ENCODE peak calls at places on chromosomes 11 and 22, in nine cellular contexts. X, S, O, T, F, U, Q, V and K are unnamed samples.

GRCh38 chr22:41943661-41944209 is 3.2 kb downstream of the CENPM start:
- DNase-seq in Q (no peak), U (no peak), T (no peak), F (no peak), V (no peak), X (no peak), S (peak), O (peak), K (no peak)

GRCh38 chr11:46294365-46295309 is 17.2 kb downstream of the CREB3L1 start:
- DNase-seq in Q (no peak), T (no peak), X (no peak), F (peak), S (no peak), O (peak), V (no peak), U (no peak), K (no peak)

GRCh38 chr11:79431535-79431934 is 9.3 kb downstream of the TENM4 start:
- DNase-seq in X (no peak), T (no peak), O (peak), F (no peak), S (no peak), V (no peak), Q (no peak), U (no peak), K (no peak)

GRCh38 chr11:65430406-65431217 is 8.0 kb downstream of the NEAT1 start:
- DNase-seq in S (peak), U (no peak), X (no peak), F (no peak), T (peak), O (peak), V (no peak), Q (peak), K (no peak)

GRCh38 chr11:65593518-65594414 is 1.8 kb downstream of the KCNK7 start:
- DNase-seq in S (peak), T (peak), X (no peak), F (peak), Q (no peak), U (peak), O (no peak), V (no peak), K (no peak)

GRCh38 chr11:44877908-44878459 is 72.7 kb downstream of the TP53I11 start:
- DNase-seq in O (peak), Q (no peak), S (no peak), U (no peak), T (no peak), X (no peak), V (no peak), F (no peak), K (no peak)

GRCh38 chr22:21568207-21569075 is 927 bp downstream of the UBE2L3 start:
- DNase-seq in V (no peak), T (no peak), Q (peak), F (peak), U (no peak), X (peak), S (peak), O (no peak), K (no peak)

GRCh38 chr11:73225851-73226250 is 7.8 kb downstream of the P2RY2 start:
- DNase-seq in O (no peak), T (no peak), Q (no peak), U (peak), S (no peak), X (peak), F (no peak), V (no peak), K (no peak)

GRCh38 chr11:108616549-108616948 is 23.0 kb upstream of the EXPH5 start:
- DNase-seq in O (peak), F (no peak), V (no peak), U (no peak), Q (peak), T (no peak), X (no peak), S (no peak), K (no peak)

GRCh38 chr11:64743591-64744543 is at the start of gene RASGRP2:
- DNase-seq in S (peak), Q (peak), O (peak), V (peak), F (peak), U (peak), X (peak), T (peak), K (no peak)

GRCh38 chr11:59247535-59248227 is 35.0 kb upstream of the MPEG1 start:
- DNase-seq in F (no peak), Q (peak), U (no peak), O (peak), T (no peak), V (no peak), S (no peak), X (no peak), K (no peak)

GRCh38 chr11:74023291-74023690 is 14.4 kb upstream of the UCP3 start:
- DNase-seq in U (no peak), Q (no peak), X (no peak), S (no peak), T (no peak), V (no peak), O (no peak), F (no peak), K (no peak)

GRCh38 chr22:19815093-19815822 is 39.4 kb downstream of the GNB1L start:
- DNase-seq in O (peak), Q (no peak), S (no peak), X (no peak), V (no peak), T (no peak), U (peak), F (no peak), K (no peak)

GRCh38 chr11:842370-843002 is at the start of the genes POLR2L and TSPAN4:
- DNase-seq in X (peak), T (peak), S (peak), F (peak), Q (peak), U (peak), V (peak), O (peak), K (peak)

GRCh38 chr11:843818-844692 is 1.4 kb downstream of the TSPAN4 start:
- DNase-seq in X (peak), Q (peak), V (no peak), F (no peak), T (peak), U (peak), O (peak), S (no peak), K (peak)

GRCh38 chr11:841981-842369 is 354 bp downstream of the POLR2L start:
- DNase-seq in Q (no peak), U (no peak), F (no peak), T (no peak), S (no peak), V (no peak), X (no peak), O (no peak), K (no peak)

GRCh38 chr11:844693-845644 is 2.3 kb downstream of the TSPAN4 start:
- DNase-seq in F (peak), O (peak), Q (peak), U (peak), S (no peak), X (peak), T (peak), V (no peak), K (no peak)

GRCh38 chr11:843086-843704 is 543 bp downstream of the TSPAN4 start:
- DNase-seq in S (no peak), X (no peak), O (no peak), T (no peak), F (peak), Q (no peak), U (no peak), V (no peak), K (no peak)
- TF ChIP-seq CTCF in S (no peak), X (peak), O (no peak), T (no peak), F (no peak), Q (no peak), U (no peak), V (no peak), K (peak)

GRCh38 chr11:92552942-92553341 is 328.3 kb downstream of the FAT3 start:
- DNase-seq in Q (peak), S (no peak), V (no peak), T (no peak), O (peak), U (no peak), X (no peak), F (no peak), K (no peak)
- TF ChIP-seq CTCF in Q (peak), S (no peak), V (no peak), T (no peak), O (peak), U (no peak), X (peak), F (peak), K (peak)

GRCh38 chr22:43202326-43202725 is 15.4 kb upstream of the TTLL12 start:
- DNase-seq in U (no peak), T (no peak), V (no peak), F (no peak), O (no peak), X (no peak), Q (no peak), S (no peak), K (no peak)

GRCh38 chr22:43205261-43205691 is 18.3 kb upstream of the TTLL12 start:
- DNase-seq in T (no peak), X (no peak), U (no peak), V (no peak), O (no peak), F (no peak), Q (no peak), S (no peak), K (no peak)

GRCh38 chr22:43201486-43202219 is 14.7 kb upstream of the TTLL12 start:
- DNase-seq in F (no peak), U (no peak), S (no peak), V (no peak), T (no peak), Q (no peak), X (no peak), O (no peak), K (no peak)

GRCh38 chr22:43202756-43203155 is 15.8 kb upstream of the TTLL12 start:
- DNase-seq in T (no peak), F (no peak), U (no peak), V (no peak), Q (no peak), X (no peak), S (no peak), O (no peak), K (no peak)

DNA sequence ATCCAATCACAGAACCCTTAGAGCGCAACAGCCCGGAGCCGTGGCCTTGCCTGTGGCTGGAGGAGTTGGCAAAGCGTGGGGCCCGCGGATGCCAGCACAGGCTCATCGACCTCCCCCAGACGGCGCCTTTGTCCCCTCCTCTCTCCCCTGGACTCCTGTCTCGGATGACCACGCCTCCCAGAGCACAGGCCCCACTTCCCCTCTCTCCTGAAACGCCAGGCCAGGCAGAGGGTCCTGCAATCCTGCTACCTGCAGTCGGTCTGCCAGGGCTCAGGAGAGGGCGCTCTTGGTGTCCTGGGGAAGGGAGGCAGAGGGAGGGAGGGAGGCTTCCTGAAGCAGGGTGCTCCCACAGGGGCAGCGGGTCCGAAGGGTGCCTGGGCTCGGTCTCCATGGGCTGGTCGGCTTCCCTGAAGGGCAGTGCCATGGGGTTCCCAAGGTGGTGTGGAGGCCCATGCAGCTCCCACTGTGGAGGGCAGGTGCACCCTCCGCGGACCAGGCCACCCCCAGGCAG is 16.6 kb upstream of the TTLL12 start:
- DNase-seq in O (no peak), U (no peak), Q (no peak), X (peak), F (no peak), V (no peak), S (no peak), T (no peak), K (no peak)
- TF ChIP-seq CTCF in O (no peak), U (no peak), Q (no peak), X (no peak), F (no peak), V (no peak), S (no peak), T (no peak), K (peak)

GRCh38 chr11:35717043-35717442 is 54.5 kb downstream of the TRIM44 start:
- DNase-seq in V (no peak), O (no peak), F (no peak), S (peak), U (no peak), T (no peak), X (no peak), Q (no peak), K (no peak)
- TF ChIP-seq CTCF in V (no peak), O (peak), F (peak), S (peak), U (no peak), T (no peak), X (no peak), Q (no peak), K (peak)

DNA sequence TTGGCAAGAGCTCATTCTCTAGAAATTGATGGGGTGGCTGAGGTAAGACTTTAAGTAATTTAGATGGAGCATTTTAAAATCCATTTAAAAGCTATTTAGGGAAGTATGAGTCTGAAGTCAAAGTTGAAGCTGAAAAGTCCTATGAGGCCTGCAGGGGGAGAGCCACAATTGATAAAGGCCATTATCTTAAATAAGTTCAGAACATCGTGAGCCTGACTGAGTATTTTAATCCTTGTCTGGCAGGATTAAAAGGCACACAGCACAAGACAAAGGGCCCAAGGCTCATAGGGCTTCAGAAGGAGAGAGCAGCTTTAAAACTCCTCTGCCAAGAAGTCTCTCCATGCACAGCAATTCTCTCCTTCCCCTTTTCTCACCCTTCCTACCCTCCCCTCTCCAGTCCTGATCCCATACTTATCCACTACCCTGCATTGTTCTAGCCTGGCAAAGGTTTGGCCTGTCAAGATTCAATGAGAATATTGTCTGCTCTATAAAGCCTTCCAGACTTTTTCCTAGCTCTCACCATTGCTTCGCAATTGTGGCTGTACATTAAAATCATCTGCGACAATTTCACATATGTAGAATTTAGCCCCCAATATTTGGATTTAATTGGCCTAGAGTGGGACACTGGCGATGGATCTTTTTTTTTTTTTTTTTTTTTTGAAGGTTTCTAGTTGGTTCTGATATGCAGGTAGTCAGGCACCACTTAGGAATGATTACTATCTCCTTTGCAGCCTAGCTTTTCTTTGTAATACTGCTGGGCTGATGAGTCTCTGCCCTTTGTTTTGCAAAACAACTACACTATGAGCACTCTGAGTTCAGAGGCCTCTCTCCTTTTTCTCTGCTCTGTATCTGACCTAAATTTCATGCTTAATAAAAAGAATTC is 1312.8 kb downstream of the FAM181B start:
- DNase-seq in T (no peak), U (no peak), X (no peak), Q (no peak), S (no peak), O (no peak), V (no peak), F (no peak), K (no peak)
- TF ChIP-seq CTCF in T (no peak), U (no peak), X (no peak), Q (no peak), S (no peak), O (no peak), V (no peak), F (no peak), K (peak)

DNA sequence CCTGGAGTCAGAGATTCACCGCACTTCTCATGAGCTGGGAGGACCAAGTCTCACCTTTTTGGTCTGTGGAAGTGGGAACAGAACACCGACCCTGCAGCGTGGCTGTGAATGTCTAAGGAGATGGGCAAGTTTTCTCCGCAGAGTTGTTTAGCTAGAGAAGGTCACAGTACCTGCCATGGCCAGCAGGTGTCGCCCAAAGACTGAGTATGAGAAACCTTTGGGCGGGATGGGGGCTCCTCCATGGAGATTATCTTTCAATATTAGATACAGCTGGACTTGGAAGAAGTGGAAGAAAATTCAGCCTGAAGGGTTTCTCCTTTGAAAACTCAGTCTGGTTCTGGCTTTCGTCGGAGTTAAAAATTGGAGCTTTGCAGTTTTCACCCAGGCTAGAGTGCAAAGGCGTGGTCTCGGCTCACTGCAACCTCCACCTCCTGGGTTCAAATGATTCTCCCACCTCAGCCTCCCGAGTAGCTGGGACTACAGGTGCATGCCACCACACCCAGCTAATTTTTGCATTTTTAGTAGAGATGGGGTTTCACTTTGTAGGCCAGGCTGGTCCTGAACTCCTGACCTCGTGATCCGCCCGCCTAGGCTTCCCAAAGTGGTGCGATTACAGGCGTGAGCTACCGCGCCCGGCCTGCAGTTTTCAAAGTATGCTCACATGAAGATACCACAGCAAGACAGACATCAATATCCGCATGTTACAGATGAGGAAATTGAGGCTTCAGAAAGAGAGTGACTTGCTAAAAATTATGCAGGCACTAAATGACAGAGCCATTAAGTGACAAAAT is 10.7 kb upstream of the DSCAML1 start:
- DNase-seq in Q (peak), V (peak), O (peak), T (peak), X (peak), F (peak), U (no peak), S (peak), K (peak)
- TF ChIP-seq CTCF in Q (peak), V (peak), O (peak), T (peak), X (peak), F (peak), U (peak), S (peak), K (peak)

DNA sequence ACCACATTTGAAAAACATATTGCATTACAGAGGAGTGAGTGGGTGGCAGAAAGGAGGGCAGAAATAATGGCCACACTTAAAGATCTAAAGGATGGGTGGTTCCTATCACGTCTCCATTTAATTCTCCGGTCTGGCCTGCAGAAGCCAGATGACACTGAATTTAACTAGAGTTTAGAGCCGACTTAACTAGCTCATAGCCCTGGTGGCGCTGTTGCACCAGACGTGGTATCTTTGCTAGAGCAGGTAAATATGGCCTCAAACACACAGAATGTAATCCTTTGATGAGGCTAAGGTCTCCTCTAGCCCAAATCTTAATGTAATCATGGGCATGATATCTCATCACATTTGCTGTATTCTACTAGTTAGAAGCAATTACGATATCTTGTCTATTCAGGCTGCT is 51.5 kb upstream of the GAL start:
- DNase-seq in Q (peak), V (no peak), T (peak), O (peak), U (no peak), S (peak), F (peak), X (no peak), K (no peak)
- TF ChIP-seq CTCF in Q (peak), V (peak), T (no peak), O (peak), U (no peak), S (peak), F (peak), X (peak), K (peak)

DNA sequence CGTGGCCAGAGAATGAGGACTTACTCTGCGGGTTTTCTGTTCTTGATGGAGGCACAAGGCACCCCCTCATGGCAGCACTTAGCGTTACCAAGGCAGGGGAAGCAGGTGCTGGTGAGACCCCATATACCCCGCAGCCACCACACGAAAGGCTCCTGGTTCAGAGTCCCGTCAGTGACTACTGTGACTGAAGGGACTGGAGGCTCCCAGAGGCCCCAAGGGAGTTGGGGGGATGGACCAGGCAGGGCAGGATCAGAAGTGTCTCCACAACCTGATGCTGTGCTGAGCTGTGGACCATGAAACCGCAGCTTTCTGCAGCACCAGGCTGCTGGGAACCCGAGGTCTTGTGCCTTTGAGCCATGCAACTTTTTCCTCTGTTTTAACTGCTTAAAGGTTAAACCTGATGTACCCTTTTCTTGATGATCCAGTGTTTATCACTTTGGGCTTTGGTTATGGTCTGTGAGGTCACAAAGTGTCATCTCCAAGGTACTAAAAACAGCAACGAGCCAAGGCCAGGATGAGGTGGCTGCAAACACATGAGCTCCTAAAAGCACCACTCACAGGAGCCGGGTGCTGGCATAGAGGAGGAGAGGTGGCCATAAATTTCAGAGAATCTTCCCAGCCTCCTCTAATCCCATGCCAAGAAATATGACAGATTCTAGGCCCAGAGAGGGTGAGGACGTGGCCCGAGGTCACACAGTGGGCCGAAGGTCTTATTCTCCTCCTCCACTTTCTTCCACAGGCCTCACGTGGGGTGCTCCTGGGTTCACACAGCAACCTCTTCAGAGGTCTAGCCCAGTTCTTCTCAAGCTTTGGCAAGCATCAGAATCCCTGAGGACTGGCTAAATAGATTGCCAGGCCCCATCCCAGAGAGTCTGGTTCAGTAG is 4.2 kb upstream of the LRRC32 start:
- DNase-seq in T (peak), S (peak), U (no peak), Q (no peak), F (no peak), V (no peak), X (no peak), O (no peak), K (no peak)
- TF ChIP-seq CTCF in T (no peak), S (no peak), U (no peak), Q (no peak), F (no peak), V (no peak), X (no peak), O (no peak), K (no peak)

GRCh38 chr22:35684270-35684700 is 33.4 kb upstream of the APOL5 start:
- DNase-seq in Q (peak), F (no peak), V (no peak), X (no peak), U (no peak), S (peak), O (peak), T (no peak), K (no peak)
- TF ChIP-seq CTCF in Q (no peak), F (no peak), V (no peak), X (no peak), U (no peak), S (peak), O (peak), T (no peak), K (no peak)